ENCODE peak calls at places on chromosomes 6 and 20, in ten cellular contexts. V is ELR; X is transverse colon; L is HuH-7; A is IMR-90; I is heart left ventricle; E is activated T-cell treated with anti-CD3 and anti-CD28 coated beads, Interleukin-2, amount 50 U/mL, for 1 hour; T is HuH-7.5; F is substantia nigra; H is NCI-H2171 treated with DMSO at 0.1 percent for 48 hours. N is an unnamed sample.

GRCh38 chr20:57993738-57994431 is 234.6 kb downstream of the ANKRD60 start:
- DNase-seq in H (peak), A (no peak), E (no peak), L (no peak), T (no peak), I (no peak), X (no peak), F (no peak), V (no peak), N (peak)

GRCh38 chr6:47455533-47456209 is 21.9 kb upstream of the CD2AP start:
- DNase-seq in L (no peak), V (no peak), E (no peak), I (no peak), F (no peak), H (peak), T (no peak), X (no peak), A (no peak), N (peak)

GRCh38 chr20:48822879-48823385 is 4.9 kb downstream of the PREX1 start:
- DNase-seq in X (peak), H (no peak), V (no peak), L (no peak), A (no peak), I (no peak), T (no peak), F (peak), E (no peak), N (no peak)

GRCh38 chr6:28522594-28523557 is 2.8 kb upstream of the GPX5 start:
- DNase-seq in X (no peak), H (no peak), T (no peak), I (no peak), A (no peak), E (peak), F (no peak), V (peak), L (no peak), N (no peak)

GRCh38 chr6:92468066-92468465 is 951.3 kb downstream of the EPHA7 start:
- DNase-seq in L (no peak), F (no peak), H (no peak), T (no peak), I (no peak), E (no peak), X (no peak), A (no peak), V (no peak), N (no peak)

GRCh38 chr6:7590918-7591302 is 912 bp downstream of the SNRNP48 start:
- DNase-seq in E (no peak), F (peak), T (no peak), I (peak), L (no peak), H (no peak), A (peak), X (no peak), V (peak), N (peak)

GRCh38 chr6:120681204-120681603 is 653.1 kb downstream of the TBC1D32 start:
- DNase-seq in F (no peak), E (no peak), L (no peak), T (no peak), X (no peak), A (no peak), V (no peak), H (no peak), I (no peak), N (no peak)

GRCh38 chr6:132973556-132973993 is 159.2 kb downstream of the RPS12 start:
- DNase-seq in A (no peak), I (no peak), X (no peak), F (no peak), L (no peak), V (no peak), E (no peak), T (no peak), H (peak), N (no peak)

GRCh38 chr6:16523550-16524379 is 237.5 kb downstream of the ATXN1 start:
- DNase-seq in X (no peak), L (no peak), F (no peak), T (no peak), I (peak), E (no peak), H (no peak), A (peak), V (peak), N (no peak)

GRCh38 chr20:52062452-52063209 is 128.9 kb downstream of the ZFP64 start:
- DNase-seq in E (no peak), X (no peak), I (no peak), V (no peak), H (no peak), L (no peak), A (no peak), T (no peak), F (no peak), N (no peak)

GRCh38 chr6:71199796-71200195 is 88.8 kb upstream of the OGFRL1 start:
- DNase-seq in E (no peak), F (no peak), T (no peak), V (no peak), A (no peak), H (no peak), L (no peak), I (no peak), X (no peak), N (no peak)

GRCh38 chr6:37679539-37680476 is 17.9 kb downstream of the MDGA1 start:
- DNase-seq in E (no peak), A (no peak), H (peak), I (no peak), T (no peak), L (no peak), X (no peak), F (no peak), V (no peak), N (no peak)

GRCh38 chr20:34475979-34476736 is 40.1 kb upstream of the DYNLRB1 start:
- DNase-seq in T (peak), I (peak), E (peak), H (no peak), X (peak), F (peak), V (peak), A (peak), L (no peak), N (peak)

GRCh38 chr20:58139849-58140786 is 88.3 kb downstream of the ANKRD60 start:
- DNase-seq in I (no peak), X (no peak), L (no peak), E (no peak), A (no peak), F (no peak), H (no peak), V (no peak), T (no peak), N (no peak)

GRCh38 chr6:104548297-104548696 is 311.4 kb downstream of the HACE1 start:
- DNase-seq in I (no peak), T (no peak), L (no peak), X (no peak), V (peak), H (no peak), F (no peak), A (no peak), E (no peak), N (peak)

GRCh38 chr20:19502169-19502568 is 255.9 kb upstream of the RIN2 start:
- DNase-seq in E (no peak), F (no peak), L (no peak), T (no peak), V (no peak), I (no peak), A (no peak), H (peak), X (no peak), N (no peak)

GRCh38 chr20:44785768-44786167 is 24.6 kb downstream of the RIMS4 start:
- DNase-seq in I (no peak), T (no peak), A (no peak), L (no peak), V (peak), E (no peak), X (no peak), F (no peak), H (peak), N (peak)

GRCh38 chr20:63453029-63453523 is 19.4 kb downstream of the KCNQ2 start:
- DNase-seq in H (no peak), F (no peak), L (peak), E (peak), I (no peak), T (peak), X (no peak), A (no peak), V (no peak), N (no peak)

GRCh38 chr20:17786221-17786718 is 86.5 kb downstream of the BANF2 start:
- DNase-seq in T (no peak), F (no peak), A (peak), X (no peak), H (no peak), E (no peak), V (peak), L (no peak), I (peak), N (no peak)

GRCh38 chr20:32072168-32072721 is 20.2 kb downstream of the HCK start:
- DNase-seq in T (no peak), H (no peak), E (no peak), L (no peak), V (peak), I (no peak), X (no peak), A (no peak), F (no peak), N (no peak)

GRCh38 chr6:115891111-115891669 is 169.5 kb downstream of the FRK start:
- DNase-seq in F (no peak), A (peak), V (peak), T (no peak), I (no peak), L (no peak), E (no peak), X (no peak), H (no peak), N (peak)

GRCh38 chr6:45965007-45965406 is 50.7 kb downstream of the CLIC5 start:
- DNase-seq in H (no peak), A (no peak), T (no peak), E (no peak), I (no peak), F (no peak), V (peak), L (no peak), X (no peak), N (no peak)

GRCh38 chr6:108518714-108519576 is 41.8 kb upstream of the FOXO3 start:
- DNase-seq in T (no peak), I (no peak), H (peak), E (no peak), F (no peak), V (peak), A (peak), L (peak), X (no peak), N (peak)

GRCh38 chr20:59821788-59822187 is 111.6 kb downstream of the SYCP2 start:
- DNase-seq in I (peak), F (no peak), L (no peak), X (no peak), T (no peak), V (no peak), A (no peak), E (no peak), H (no peak), N (no peak)

GRCh38 chr6:77092971-77093370 is 370.3 kb downstream of the HTR1B start:
- DNase-seq in X (no peak), F (no peak), L (no peak), H (no peak), I (no peak), T (no peak), E (no peak), V (peak), A (peak), N (no peak)

GRCh38 chr20:1346322-1346969 is 17.5 kb upstream of the SDCBP2 start:
- DNase-seq in T (no peak), I (no peak), A (no peak), V (no peak), X (no peak), L (no peak), E (no peak), F (no peak), H (no peak), N (no peak)

GRCh38 chr20:51456511-51457280 is 85.8 kb downstream of the NFATC2 start:
- DNase-seq in T (peak), F (peak), I (peak), E (no peak), L (no peak), H (peak), X (peak), A (peak), V (peak), N (peak)

N was measured in MCF 10A.